ENCODE peak calls at places on chromosomes 11 and 22, in ten cellular contexts. W, P, T, R, Q, A, K, C, U and V are unnamed samples.

GRCh38 chr11:77171885-77172665 is 44.0 kb downstream of the MYO7A start:
- DNase-seq in K (peak), W (no peak), R (no peak), Q (no peak), T (no peak), A (no peak), C (peak), U (no peak), P (no peak), V (no peak)

GRCh38 chr22:38871360-38872171 is 450 bp downstream of the CBX6 start:
- DNase-seq in A (no peak), T (no peak), U (no peak), K (no peak), Q (no peak), C (no peak), W (no peak), R (peak), P (peak), V (peak)

GRCh38 chr11:10895285-10895684 is 37.4 kb upstream of the ZBED5 start:
- DNase-seq in A (no peak), K (no peak), C (no peak), U (no peak), T (no peak), Q (no peak), W (no peak), R (no peak), P (no peak), V (no peak)

GRCh38 chr11:47412152-47412746 is 3.9 kb downstream of the SLC39A13 start:
- DNase-seq in Q (no peak), R (peak), A (no peak), T (no peak), U (no peak), C (peak), K (peak), P (peak), W (no peak), V (peak)

GRCh38 chr11:10750838-10751580 is at the start of gene CTR9:
- DNase-seq in A (peak), C (peak), K (peak), U (peak), P (peak), Q (peak), W (peak), T (peak), R (peak), V (peak)

GRCh38 chr11:115103921-115104320 is 400.3 kb downstream of the CADM1 start:
- DNase-seq in Q (no peak), W (no peak), R (no peak), U (no peak), C (no peak), A (no peak), P (no peak), K (no peak), T (no peak), V (no peak)

GRCh38 chr11:2267306-2267861 is 3.0 kb downstream of the ASCL2 start:
- DNase-seq in R (no peak), A (no peak), Q (no peak), U (no peak), P (no peak), C (no peak), T (no peak), K (peak), W (no peak), V (no peak)

GRCh38 chr22:49547751-49548239 is 279.9 kb downstream of the BRD1 start:
- DNase-seq in C (no peak), K (peak), U (no peak), Q (no peak), P (no peak), R (peak), T (no peak), W (no peak), A (no peak), V (no peak)

GRCh38 chr22:37660709-37661045 is 2.2 kb downstream of the PDXP start:
- DNase-seq in P (no peak), K (no peak), R (no peak), W (no peak), U (no peak), Q (no peak), A (no peak), T (no peak), C (no peak), V (no peak)

GRCh38 chr22:47171441-47172221 is 409.2 kb downstream of the TBC1D22A start:
- DNase-seq in T (no peak), A (no peak), W (no peak), C (no peak), P (no peak), R (peak), U (no peak), K (peak), Q (no peak), V (no peak)

GRCh38 chr22:33519140-33519973 is 400.9 kb downstream of the LARGE1 start:
- DNase-seq in R (peak), Q (no peak), W (no peak), P (peak), T (no peak), A (no peak), C (peak), U (no peak), K (no peak), V (peak)

GRCh38 chr22:17943533-17944204 is 80.7 kb downstream of the MICAL3 start:
- DNase-seq in A (peak), R (peak), K (no peak), T (no peak), U (no peak), W (peak), Q (no peak), C (peak), P (peak), V (peak)

GRCh38 chr11:66365711-66366619 is 5.6 kb downstream of the SLC29A2 start:
- DNase-seq in P (no peak), W (no peak), A (no peak), K (peak), R (no peak), U (no peak), Q (no peak), C (no peak), T (no peak), V (no peak)